ENCODE peak calls at places on chromosomes 5 and 9, in seven cellular contexts. H is GM12865; Q is left ventricle myocardium inferior; N is GM13977; I is activated naive CD4-positive, alpha-beta T cell treated with anti-CD3 and anti-CD28 coated beads, Interleukin-2, amount 50 U/mL, for 16 hours; M is posterior vena cava; F is GM06990. U is an unnamed sample.

GRCh38 chr5:171477666-171478065 is 58.2 kb downstream of the FGF18 start:
- DNase-seq in H (no peak), Q (no peak), N (no peak), I (no peak), M (peak; percentile 32), F (no peak), U (no peak)

GRCh38 chr9:71897573-71897972 is 13.4 kb downstream of the ABHD17B start:
- DNase-seq in H (peak; percentile 56), Q (no peak), N (no peak), I (no peak), M (no peak), F (no peak), U (no peak)

GRCh38 chr5:33892419-33893151 is 795 bp upstream of the ADAMTS12 start:
- DNase-seq in H (no peak), Q (no peak), N (no peak), I (no peak), M (peak; percentile 82), F (no peak), U (no peak)

GRCh38 chr9:133513214-133514088 is 11.3 kb downstream of the MYMK start:
- DNase-seq in H (no peak), Q (no peak), N (no peak), I (no peak), M (no peak), F (no peak), U (no peak)

GRCh38 chr5:166961028-166961427 is 1330.4 kb upstream of the WWC1 start:
- DNase-seq in H (no peak), Q (no peak), N (no peak), I (no peak), M (no peak), F (no peak), U (no peak)

GRCh38 chr5:31133488-31133887 is 60.0 kb upstream of the CDH6 start:
- DNase-seq in H (no peak), Q (no peak), N (no peak), I (no peak), M (no peak), F (no peak), U (no peak)

GRCh38 chr9:37301369-37302172 is 120.9 kb upstream of the GRHPR start:
- DNase-seq in H (peak; percentile 50), Q (no peak), N (no peak), I (no peak), M (no peak), F (no peak), U (no peak)

GRCh38 chr9:26723486-26723885 is 169.1 kb downstream of the CAAP1 start:
- DNase-seq in H (peak; percentile 62), Q (no peak), N (peak; percentile 21), I (no peak), M (no peak), F (no peak), U (no peak)

GRCh38 chr9:85738509-85738908 is 3.2 kb downstream of the AGTPBP1 start:
- DNase-seq in H (no peak), Q (no peak), N (no peak), I (no peak), M (no peak), F (no peak), U (no peak)

GRCh38 chr5:52895572-52896296 is 93.4 kb upstream of the ITGA2 start:
- DNase-seq in H (no peak), Q (no peak), N (no peak), I (no peak), M (no peak), F (no peak), U (no peak)